ENCODE peak calls at places on chromosome 12, in nine cellular contexts. D is stimulated activated CD8-positive, alpha-beta memory T cell treated with anti-CD3 and anti-CD28 coated beads, Interleukin-15, amount 100 ng/mL, for 1 hour; Z is WTC11; H is suprapubic skin; R is epithelial cell of esophagus; W is stimulated activated CD4-positive, alpha-beta T cell treated with anti-CD3 and anti-CD28 coated beads, Interleukin-12 subunit alpha, Interleukin-12 subunit beta, amount 100 ng/mL, for 4 hours; Q is mucosa of descending colon; M is naive thymus-derived CD8-positive, alpha-beta T cell; K is sciatic nerve. B is an unnamed sample.

GRCh38 chr12:122499991-122500684 is 594 bp downstream of the ZCCHC8 start:
- DNase-seq in D (peak; percentile 6), Z (peak; percentile 42), H (no peak), R (peak; percentile 62), W (no peak), Q (peak; percentile 75), M (peak; percentile 45), K (peak; percentile 75), B (no peak)

GRCh38 chr12:77087427-77087826 is 22.1 kb upstream of the E2F7 start:
- DNase-seq in D (no peak), Z (no peak), H (no peak), R (peak; percentile 78), W (no peak), Q (no peak), M (no peak), K (no peak), B (no peak)

GRCh38 chr12:44716681-44717080 is 159.4 kb downstream of the NELL2 start:
- DNase-seq in D (no peak), Z (no peak), H (no peak), R (no peak), W (no peak), Q (no peak), M (no peak), K (no peak), B (no peak)

GRCh38 chr12:127287256-127287655 is 979.7 kb upstream of the TMEM132C start:
- DNase-seq in D (no peak), Z (no peak), H (no peak), R (no peak), W (no peak), Q (no peak), M (no peak), K (no peak), B (no peak)

GRCh38 chr12:43893670-43894069 is 57.8 kb downstream of the TMEM117 start:
- DNase-seq in D (no peak), Z (no peak), H (no peak), R (peak; percentile 62), W (no peak), Q (no peak), M (no peak), K (no peak), B (no peak)

GRCh38 chr12:132514216-132514820 is 24.4 kb downstream of the FBRSL1 start:
- DNase-seq in D (no peak), Z (no peak), H (no peak), R (no peak), W (no peak), Q (no peak), M (no peak), K (no peak), B (no peak)

GRCh38 chr12:751192-751827 is 1.1 kb upstream of the WNK1 start:
- DNase-seq in D (peak; percentile 66), Z (peak; percentile 94), H (peak; percentile 94), R (peak; percentile 95), W (peak; percentile 75), Q (peak; percentile 91), M (peak; percentile 80), K (peak; percentile 93), B (peak; percentile 98)

GRCh38 chr12:57815177-57816000 is 3.1 kb downstream of the AVIL start:
- DNase-seq in D (peak; percentile 13), Z (peak; percentile 57), H (no peak), R (peak; percentile 18), W (no peak), Q (no peak), M (no peak), K (no peak), B (peak; percentile 56)

GRCh38 chr12:15453613-15454012 is 131.3 kb downstream of the PTPRO start:
- DNase-seq in D (no peak), Z (no peak), H (no peak), R (no peak), W (no peak), Q (no peak), M (no peak), K (no peak), B (no peak)

GRCh38 chr12:95663525-95663924 is 112.2 kb upstream of the USP44 start:
- DNase-seq in D (no peak), Z (no peak), H (no peak), R (no peak), W (no peak), Q (no peak), M (no peak), K (no peak), B (no peak)

GRCh38 chr12:113988976-113989375 is 22.9 kb upstream of the RBM19 start:
- DNase-seq in D (no peak), Z (no peak), H (no peak), R (no peak), W (no peak), Q (no peak), M (no peak), K (no peak), B (no peak)

GRCh38 chr12:55699471-55700055 is 8.1 kb downstream of the ITGA7 start:
- DNase-seq in D (no peak), Z (no peak), H (no peak), R (no peak), W (no peak), Q (peak; percentile 15), M (no peak), K (peak; percentile 42), B (peak; percentile 55)

GRCh38 chr12:93913845-93914244 is 234.5 kb upstream of the PLXNC1 start:
- DNase-seq in D (no peak), Z (no peak), H (no peak), R (no peak), W (no peak), Q (no peak), M (no peak), K (no peak), B (no peak)

GRCh38 chr12:55060970-55061543 is 41.3 kb downstream of the NEUROD4 start:
- DNase-seq in D (no peak), Z (no peak), H (no peak), R (no peak), W (no peak), Q (no peak), M (no peak), K (no peak), B (no peak)

GRCh38 chr12:25816637-25817036 is 141.8 kb upstream of the RASSF8 start:
- DNase-seq in D (no peak), Z (no peak), H (no peak), R (no peak), W (no peak), Q (no peak), M (no peak), K (no peak), B (no peak)

GRCh38 chr12:57844725-57845477 is 1.6 kb downstream of the CTDSP2 start:
- DNase-seq in D (no peak), Z (peak; percentile 69), H (peak; percentile 89), R (peak; percentile 39), W (no peak), Q (peak; percentile 67), M (no peak), K (peak; percentile 83), B (peak; percentile 85)

GRCh38 chr12:45712319-45712718 is 17.2 kb upstream of the ARID2 start:
- DNase-seq in D (no peak), Z (no peak), H (no peak), R (no peak), W (no peak), Q (no peak), M (no peak), K (no peak), B (no peak)

GRCh38 chr12:33427071-33427470 is 12.5 kb downstream of the SYT10 start:
- DNase-seq in D (no peak), Z (peak; percentile 19), H (no peak), R (peak; percentile 64), W (no peak), Q (no peak), M (no peak), K (no peak), B (no peak)

GRCh38 chr12:6725350-6725749 is 1.5 kb downstream of the COPS7A start:
- DNase-seq in D (no peak), Z (no peak), H (no peak), R (no peak), W (no peak), Q (no peak), M (no peak), K (no peak), B (no peak)

GRCh38 chr12:53061404-53062010 is 11.6 kb downstream of the TNS2 start:
- DNase-seq in D (no peak), Z (peak; percentile 57), H (peak; percentile 78), R (no peak), W (no peak), Q (peak; percentile 84), M (no peak), K (peak; percentile 72), B (peak; percentile 70)

GRCh38 chr12:50174971-50175715 is 8.0 kb upstream of the CERS5 start:
- DNase-seq in D (no peak), Z (no peak), H (no peak), R (peak; percentile 66), W (no peak), Q (no peak), M (peak; percentile 73), K (no peak), B (no peak)

GRCh38 chr12:93790472-93791152 is 113.4 kb downstream of the CRADD start:
- DNase-seq in D (no peak), Z (no peak), H (no peak), R (peak; percentile 87), W (no peak), Q (no peak), M (no peak), K (no peak), B (no peak)

GRCh38 chr12:1217191-1217949 is 226.3 kb downstream of the ERC1 start:
- DNase-seq in D (no peak), Z (no peak), H (no peak), R (peak; percentile 84), W (no peak), Q (no peak), M (no peak), K (no peak), B (no peak)

GRCh38 chr12:41286426-41286825 is 98.3 kb downstream of the PDZRN4 start:
- DNase-seq in D (no peak), Z (no peak), H (no peak), R (peak; percentile 40), W (no peak), Q (no peak), M (no peak), K (no peak), B (no peak)

GRCh38 chr12:67727652-67728295 is 79.2 kb downstream of the DYRK2 start:
- DNase-seq in D (no peak), Z (no peak), H (no peak), R (no peak), W (no peak), Q (no peak), M (no peak), K (no peak), B (no peak)

GRCh38 chr12:51320695-51321320 is 3.2 kb downstream of the BIN2 start:
- DNase-seq in D (no peak), Z (no peak), H (no peak), R (no peak), W (no peak), Q (no peak), M (no peak), K (no peak), B (no peak)

GRCh38 chr12:58502236-58502635 is 418.1 kb downstream of the LRIG3 start:
- DNase-seq in D (no peak), Z (no peak), H (no peak), R (no peak), W (no peak), Q (no peak), M (no peak), K (no peak), B (no peak)

GRCh38 chr12:66014818-66015217 is 115.7 kb downstream of the LLPH start:
- DNase-seq in D (no peak), Z (no peak), H (no peak), R (peak; percentile 54), W (no peak), Q (no peak), M (no peak), K (no peak), B (no peak)

GRCh38 chr12:55614764-55615163 is 21.9 kb upstream of the OR10P1 start:
- DNase-seq in D (no peak), Z (no peak), H (no peak), R (no peak), W (no peak), Q (no peak), M (no peak), K (no peak), B (no peak)

GRCh38 chr12:64194333-64195149 is 27.6 kb downstream of the KICS2 start:
- DNase-seq in D (no peak), Z (no peak), H (no peak), R (no peak), W (no peak), Q (no peak), M (no peak), K (no peak), B (no peak)

GRCh38 chr12:15423629-15424028 is 101.3 kb downstream of the PTPRO start:
- DNase-seq in D (no peak), Z (no peak), H (no peak), R (peak; percentile 77), W (no peak), Q (no peak), M (no peak), K (no peak), B (no peak)